ENCODE peak calls at places on chromosomes 7 and 10, in nine cellular contexts. One of them, this sample, is unnamed.

GRCh38 chr10:2494386-2494785 is 573.0 kb upstream of the PFKP start:
- ATAC-seq in activated T-helper 17 cell treated with anti-CD3 and anti-CD28 coated beads, Interleukin-2, amount 50 U/mL, for 72 hours: no peak
- ATAC-seq in upper lobe of right lung: no peak
- ATAC-seq in psoas muscle: no peak
- ATAC-seq in effector memory CD8-positive, alpha-beta T cell: no peak
- ATAC-seq in activated T-cell treated with anti-CD3 and anti-CD28 coated beads, Interleukin-2, amount 50 U/mL, for 72 hours: no peak
- ATAC-seq in foreskin keratinocyte: no peak
- ATAC-seq in SK-N-SH treated with all-trans-retinoic acid at 6 μM for 48 hours: no peak
- ATAC-seq in right cardiac atrium: no peak
- ATAC-seq in this sample: no peak

GRCh38 chr7:92706563-92706962 is 116.4 kb upstream of the FAM133B start:
- ATAC-seq in right cardiac atrium: no peak
- ATAC-seq in activated T-helper 17 cell treated with anti-CD3 and anti-CD28 coated beads, Interleukin-2, amount 50 U/mL, for 72 hours: peak
- ATAC-seq in SK-N-SH treated with all-trans-retinoic acid at 6 μM for 48 hours: no peak
- ATAC-seq in foreskin keratinocyte: no peak
- ATAC-seq in effector memory CD8-positive, alpha-beta T cell: no peak
- ATAC-seq in psoas muscle: no peak
- ATAC-seq in upper lobe of right lung: no peak
- ATAC-seq in activated T-cell treated with anti-CD3 and anti-CD28 coated beads, Interleukin-2, amount 50 U/mL, for 72 hours: peak
- ATAC-seq in this sample: no peak

GRCh38 chr7:153432056-153432455 is 620.1 kb upstream of the DPP6 start:
- ATAC-seq in upper lobe of right lung: no peak
- ATAC-seq in right cardiac atrium: no peak
- ATAC-seq in foreskin keratinocyte: no peak
- ATAC-seq in psoas muscle: no peak
- ATAC-seq in SK-N-SH treated with all-trans-retinoic acid at 6 μM for 48 hours: no peak
- ATAC-seq in activated T-helper 17 cell treated with anti-CD3 and anti-CD28 coated beads, Interleukin-2, amount 50 U/mL, for 72 hours: no peak
- ATAC-seq in activated T-cell treated with anti-CD3 and anti-CD28 coated beads, Interleukin-2, amount 50 U/mL, for 72 hours: no peak
- ATAC-seq in effector memory CD8-positive, alpha-beta T cell: no peak
- ATAC-seq in this sample: no peak

GRCh38 chr7:71272509-71273214 is 140.7 kb downstream of the GALNT17 start:
- ATAC-seq in activated T-cell treated with anti-CD3 and anti-CD28 coated beads, Interleukin-2, amount 50 U/mL, for 72 hours: no peak
- ATAC-seq in foreskin keratinocyte: no peak
- ATAC-seq in right cardiac atrium: no peak
- ATAC-seq in upper lobe of right lung: no peak
- ATAC-seq in activated T-helper 17 cell treated with anti-CD3 and anti-CD28 coated beads, Interleukin-2, amount 50 U/mL, for 72 hours: no peak
- ATAC-seq in SK-N-SH treated with all-trans-retinoic acid at 6 μM for 48 hours: no peak
- ATAC-seq in effector memory CD8-positive, alpha-beta T cell: no peak
- ATAC-seq in psoas muscle: no peak
- ATAC-seq in this sample: no peak

GRCh38 chr10:24513155-24513554 is 210.5 kb downstream of the ARHGAP21 start:
- ATAC-seq in right cardiac atrium: no peak
- ATAC-seq in activated T-helper 17 cell treated with anti-CD3 and anti-CD28 coated beads, Interleukin-2, amount 50 U/mL, for 72 hours: no peak
- ATAC-seq in activated T-cell treated with anti-CD3 and anti-CD28 coated beads, Interleukin-2, amount 50 U/mL, for 72 hours: no peak
- ATAC-seq in upper lobe of right lung: no peak
- ATAC-seq in psoas muscle: no peak
- ATAC-seq in effector memory CD8-positive, alpha-beta T cell: no peak
- ATAC-seq in foreskin keratinocyte: peak
- ATAC-seq in SK-N-SH treated with all-trans-retinoic acid at 6 μM for 48 hours: peak
- ATAC-seq in this sample: no peak

GRCh38 chr7:883029-884021 is 7.0 kb downstream of the GET4 start:
- ATAC-seq in right cardiac atrium: no peak
- ATAC-seq in SK-N-SH treated with all-trans-retinoic acid at 6 μM for 48 hours: no peak
- ATAC-seq in activated T-cell treated with anti-CD3 and anti-CD28 coated beads, Interleukin-2, amount 50 U/mL, for 72 hours: no peak
- ATAC-seq in foreskin keratinocyte: no peak
- ATAC-seq in effector memory CD8-positive, alpha-beta T cell: no peak
- ATAC-seq in psoas muscle: peak
- ATAC-seq in upper lobe of right lung: peak
- ATAC-seq in activated T-helper 17 cell treated with anti-CD3 and anti-CD28 coated beads, Interleukin-2, amount 50 U/mL, for 72 hours: no peak
- ATAC-seq in this sample: no peak

GRCh38 chr7:25642849-25643248 is 414.6 kb upstream of the NPVF start:
- ATAC-seq in psoas muscle: no peak
- ATAC-seq in effector memory CD8-positive, alpha-beta T cell: no peak
- ATAC-seq in activated T-cell treated with anti-CD3 and anti-CD28 coated beads, Interleukin-2, amount 50 U/mL, for 72 hours: no peak
- ATAC-seq in right cardiac atrium: no peak
- ATAC-seq in foreskin keratinocyte: peak
- ATAC-seq in upper lobe of right lung: peak
- ATAC-seq in activated T-helper 17 cell treated with anti-CD3 and anti-CD28 coated beads, Interleukin-2, amount 50 U/mL, for 72 hours: no peak
- ATAC-seq in SK-N-SH treated with all-trans-retinoic acid at 6 μM for 48 hours: no peak
- ATAC-seq in this sample: peak

GRCh38 chr7:65946895-65947294 is 35.1 kb downstream of the GUSB start:
- ATAC-seq in psoas muscle: no peak
- ATAC-seq in SK-N-SH treated with all-trans-retinoic acid at 6 μM for 48 hours: peak
- ATAC-seq in activated T-helper 17 cell treated with anti-CD3 and anti-CD28 coated beads, Interleukin-2, amount 50 U/mL, for 72 hours: no peak
- ATAC-seq in effector memory CD8-positive, alpha-beta T cell: peak
- ATAC-seq in foreskin keratinocyte: peak
- ATAC-seq in right cardiac atrium: no peak
- ATAC-seq in upper lobe of right lung: peak
- ATAC-seq in activated T-cell treated with anti-CD3 and anti-CD28 coated beads, Interleukin-2, amount 50 U/mL, for 72 hours: no peak
- ATAC-seq in this sample: no peak

GRCh38 chr7:119172043-119172442 is 947.5 kb downstream of the ANKRD7 start:
- ATAC-seq in upper lobe of right lung: no peak
- ATAC-seq in foreskin keratinocyte: no peak
- ATAC-seq in psoas muscle: no peak
- ATAC-seq in activated T-helper 17 cell treated with anti-CD3 and anti-CD28 coated beads, Interleukin-2, amount 50 U/mL, for 72 hours: no peak
- ATAC-seq in right cardiac atrium: no peak
- ATAC-seq in effector memory CD8-positive, alpha-beta T cell: no peak
- ATAC-seq in activated T-cell treated with anti-CD3 and anti-CD28 coated beads, Interleukin-2, amount 50 U/mL, for 72 hours: no peak
- ATAC-seq in SK-N-SH treated with all-trans-retinoic acid at 6 μM for 48 hours: no peak
- ATAC-seq in this sample: no peak

GRCh38 chr10:86664370-86665217 is 3.7 kb upstream of the LDB3 start:
- ATAC-seq in upper lobe of right lung: no peak
- ATAC-seq in activated T-cell treated with anti-CD3 and anti-CD28 coated beads, Interleukin-2, amount 50 U/mL, for 72 hours: no peak
- ATAC-seq in effector memory CD8-positive, alpha-beta T cell: no peak
- ATAC-seq in right cardiac atrium: peak
- ATAC-seq in SK-N-SH treated with all-trans-retinoic acid at 6 μM for 48 hours: no peak
- ATAC-seq in foreskin keratinocyte: no peak
- ATAC-seq in psoas muscle: peak
- ATAC-seq in activated T-helper 17 cell treated with anti-CD3 and anti-CD28 coated beads, Interleukin-2, amount 50 U/mL, for 72 hours: no peak
- ATAC-seq in this sample: no peak

GRCh38 chr7:106057204-106057961 is 54.7 kb downstream of the SYPL1 start:
- ATAC-seq in SK-N-SH treated with all-trans-retinoic acid at 6 μM for 48 hours: no peak
- ATAC-seq in activated T-cell treated with anti-CD3 and anti-CD28 coated beads, Interleukin-2, amount 50 U/mL, for 72 hours: peak
- ATAC-seq in psoas muscle: no peak
- ATAC-seq in foreskin keratinocyte: no peak
- ATAC-seq in right cardiac atrium: no peak
- ATAC-seq in activated T-helper 17 cell treated with anti-CD3 and anti-CD28 coated beads, Interleukin-2, amount 50 U/mL, for 72 hours: no peak
- ATAC-seq in upper lobe of right lung: no peak
- ATAC-seq in effector memory CD8-positive, alpha-beta T cell: no peak
- ATAC-seq in this sample: no peak

GRCh38 chr7:131111-132094 is 61.0 kb upstream of the FAM20C start:
- ATAC-seq in foreskin keratinocyte: no peak
- ATAC-seq in upper lobe of right lung: peak
- ATAC-seq in activated T-helper 17 cell treated with anti-CD3 and anti-CD28 coated beads, Interleukin-2, amount 50 U/mL, for 72 hours: no peak
- ATAC-seq in SK-N-SH treated with all-trans-retinoic acid at 6 μM for 48 hours: no peak
- ATAC-seq in right cardiac atrium: peak
- ATAC-seq in effector memory CD8-positive, alpha-beta T cell: no peak
- ATAC-seq in activated T-cell treated with anti-CD3 and anti-CD28 coated beads, Interleukin-2, amount 50 U/mL, for 72 hours: no peak
- ATAC-seq in psoas muscle: peak
- ATAC-seq in this sample: no peak

GRCh38 chr7:39838326-39838725 is 111.7 kb upstream of the CDK13 start:
- ATAC-seq in upper lobe of right lung: peak
- ATAC-seq in foreskin keratinocyte: peak
- ATAC-seq in psoas muscle: no peak
- ATAC-seq in right cardiac atrium: no peak
- ATAC-seq in activated T-helper 17 cell treated with anti-CD3 and anti-CD28 coated beads, Interleukin-2, amount 50 U/mL, for 72 hours: no peak
- ATAC-seq in SK-N-SH treated with all-trans-retinoic acid at 6 μM for 48 hours: no peak
- ATAC-seq in effector memory CD8-positive, alpha-beta T cell: no peak
- ATAC-seq in activated T-cell treated with anti-CD3 and anti-CD28 coated beads, Interleukin-2, amount 50 U/mL, for 72 hours: no peak
- ATAC-seq in this sample: no peak

GRCh38 chr10:98223874-98224273 is 44.1 kb downstream of the LOXL4 start:
- ATAC-seq in right cardiac atrium: no peak
- ATAC-seq in foreskin keratinocyte: no peak
- ATAC-seq in psoas muscle: no peak
- ATAC-seq in activated T-cell treated with anti-CD3 and anti-CD28 coated beads, Interleukin-2, amount 50 U/mL, for 72 hours: no peak
- ATAC-seq in effector memory CD8-positive, alpha-beta T cell: no peak
- ATAC-seq in activated T-helper 17 cell treated with anti-CD3 and anti-CD28 coated beads, Interleukin-2, amount 50 U/mL, for 72 hours: no peak
- ATAC-seq in upper lobe of right lung: peak
- ATAC-seq in SK-N-SH treated with all-trans-retinoic acid at 6 μM for 48 hours: no peak
- ATAC-seq in this sample: no peak

GRCh38 chr7:142873281-142873784 is 12.2 kb downstream of the TRPV6 start:
- ATAC-seq in foreskin keratinocyte: peak
- ATAC-seq in effector memory CD8-positive, alpha-beta T cell: peak
- ATAC-seq in psoas muscle: no peak
- ATAC-seq in right cardiac atrium: no peak
- ATAC-seq in activated T-helper 17 cell treated with anti-CD3 and anti-CD28 coated beads, Interleukin-2, amount 50 U/mL, for 72 hours: peak
- ATAC-seq in upper lobe of right lung: peak
- ATAC-seq in SK-N-SH treated with all-trans-retinoic acid at 6 μM for 48 hours: peak
- ATAC-seq in activated T-cell treated with anti-CD3 and anti-CD28 coated beads, Interleukin-2, amount 50 U/mL, for 72 hours: peak
- ATAC-seq in this sample: peak

GRCh38 chr10:86693289-86693688 is 25.0 kb downstream of the LDB3 start:
- ATAC-seq in activated T-cell treated with anti-CD3 and anti-CD28 coated beads, Interleukin-2, amount 50 U/mL, for 72 hours: no peak
- ATAC-seq in foreskin keratinocyte: peak
- ATAC-seq in activated T-helper 17 cell treated with anti-CD3 and anti-CD28 coated beads, Interleukin-2, amount 50 U/mL, for 72 hours: no peak
- ATAC-seq in SK-N-SH treated with all-trans-retinoic acid at 6 μM for 48 hours: no peak
- ATAC-seq in upper lobe of right lung: no peak
- ATAC-seq in effector memory CD8-positive, alpha-beta T cell: no peak
- ATAC-seq in psoas muscle: no peak
- ATAC-seq in right cardiac atrium: no peak
- ATAC-seq in this sample: no peak

GRCh38 chr10:126242352-126243260 is 145.7 kb downstream of the ADAM12 start:
- ATAC-seq in foreskin keratinocyte: peak
- ATAC-seq in right cardiac atrium: peak
- ATAC-seq in SK-N-SH treated with all-trans-retinoic acid at 6 μM for 48 hours: peak
- ATAC-seq in upper lobe of right lung: peak
- ATAC-seq in activated T-cell treated with anti-CD3 and anti-CD28 coated beads, Interleukin-2, amount 50 U/mL, for 72 hours: no peak
- ATAC-seq in effector memory CD8-positive, alpha-beta T cell: no peak
- ATAC-seq in psoas muscle: peak
- ATAC-seq in activated T-helper 17 cell treated with anti-CD3 and anti-CD28 coated beads, Interleukin-2, amount 50 U/mL, for 72 hours: no peak
- ATAC-seq in this sample: peak

GRCh38 chr10:61472090-61472674 is 19.0 kb upstream of the TMEM26 start:
- ATAC-seq in activated T-helper 17 cell treated with anti-CD3 and anti-CD28 coated beads, Interleukin-2, amount 50 U/mL, for 72 hours: no peak
- ATAC-seq in activated T-cell treated with anti-CD3 and anti-CD28 coated beads, Interleukin-2, amount 50 U/mL, for 72 hours: no peak
- ATAC-seq in SK-N-SH treated with all-trans-retinoic acid at 6 μM for 48 hours: no peak
- ATAC-seq in right cardiac atrium: no peak
- ATAC-seq in upper lobe of right lung: peak
- ATAC-seq in psoas muscle: no peak
- ATAC-seq in effector memory CD8-positive, alpha-beta T cell: no peak
- ATAC-seq in foreskin keratinocyte: no peak
- ATAC-seq in this sample: no peak

GRCh38 chr10:124285587-124286527 is 132.9 kb downstream of the OAT start:
- ATAC-seq in psoas muscle: no peak
- ATAC-seq in activated T-cell treated with anti-CD3 and anti-CD28 coated beads, Interleukin-2, amount 50 U/mL, for 72 hours: peak
- ATAC-seq in foreskin keratinocyte: no peak
- ATAC-seq in upper lobe of right lung: peak
- ATAC-seq in activated T-helper 17 cell treated with anti-CD3 and anti-CD28 coated beads, Interleukin-2, amount 50 U/mL, for 72 hours: peak
- ATAC-seq in right cardiac atrium: no peak
- ATAC-seq in SK-N-SH treated with all-trans-retinoic acid at 6 μM for 48 hours: no peak
- ATAC-seq in effector memory CD8-positive, alpha-beta T cell: no peak
- ATAC-seq in this sample: no peak

GRCh38 chr10:118562877-118563276 is 32.6 kb downstream of the PRLHR start:
- ATAC-seq in activated T-cell treated with anti-CD3 and anti-CD28 coated beads, Interleukin-2, amount 50 U/mL, for 72 hours: no peak
- ATAC-seq in foreskin keratinocyte: no peak
- ATAC-seq in activated T-helper 17 cell treated with anti-CD3 and anti-CD28 coated beads, Interleukin-2, amount 50 U/mL, for 72 hours: no peak
- ATAC-seq in psoas muscle: no peak
- ATAC-seq in effector memory CD8-positive, alpha-beta T cell: no peak
- ATAC-seq in SK-N-SH treated with all-trans-retinoic acid at 6 μM for 48 hours: no peak
- ATAC-seq in right cardiac atrium: no peak
- ATAC-seq in upper lobe of right lung: no peak
- ATAC-seq in this sample: no peak

GRCh38 chr10:11237571-11237970 is 219.9 kb downstream of the CELF2 start:
- ATAC-seq in activated T-helper 17 cell treated with anti-CD3 and anti-CD28 coated beads, Interleukin-2, amount 50 U/mL, for 72 hours: peak
- ATAC-seq in effector memory CD8-positive, alpha-beta T cell: peak
- ATAC-seq in psoas muscle: no peak
- ATAC-seq in SK-N-SH treated with all-trans-retinoic acid at 6 μM for 48 hours: no peak
- ATAC-seq in activated T-cell treated with anti-CD3 and anti-CD28 coated beads, Interleukin-2, amount 50 U/mL, for 72 hours: peak
- ATAC-seq in upper lobe of right lung: no peak
- ATAC-seq in foreskin keratinocyte: no peak
- ATAC-seq in right cardiac atrium: no peak
- ATAC-seq in this sample: no peak

GRCh38 chr10:105139363-105139762 is 498.3 kb downstream of the SORCS3 start:
- ATAC-seq in upper lobe of right lung: no peak
- ATAC-seq in effector memory CD8-positive, alpha-beta T cell: no peak
- ATAC-seq in psoas muscle: no peak
- ATAC-seq in right cardiac atrium: no peak
- ATAC-seq in foreskin keratinocyte: no peak
- ATAC-seq in activated T-cell treated with anti-CD3 and anti-CD28 coated beads, Interleukin-2, amount 50 U/mL, for 72 hours: no peak
- ATAC-seq in activated T-helper 17 cell treated with anti-CD3 and anti-CD28 coated beads, Interleukin-2, amount 50 U/mL, for 72 hours: no peak
- ATAC-seq in SK-N-SH treated with all-trans-retinoic acid at 6 μM for 48 hours: no peak
- ATAC-seq in this sample: no peak

GRCh38 chr7:82050792-82051191 is 280.9 kb upstream of the HGF start:
- ATAC-seq in foreskin keratinocyte: peak
- ATAC-seq in SK-N-SH treated with all-trans-retinoic acid at 6 μM for 48 hours: peak
- ATAC-seq in right cardiac atrium: peak
- ATAC-seq in activated T-helper 17 cell treated with anti-CD3 and anti-CD28 coated beads, Interleukin-2, amount 50 U/mL, for 72 hours: no peak
- ATAC-seq in upper lobe of right lung: no peak
- ATAC-seq in activated T-cell treated with anti-CD3 and anti-CD28 coated beads, Interleukin-2, amount 50 U/mL, for 72 hours: no peak
- ATAC-seq in effector memory CD8-positive, alpha-beta T cell: no peak
- ATAC-seq in psoas muscle: peak
- ATAC-seq in this sample: no peak

GRCh38 chr7:134905375-134905774 is 80.9 kb upstream of the AGBL3 start:
- ATAC-seq in psoas muscle: peak
- ATAC-seq in right cardiac atrium: peak
- ATAC-seq in activated T-cell treated with anti-CD3 and anti-CD28 coated beads, Interleukin-2, amount 50 U/mL, for 72 hours: no peak
- ATAC-seq in upper lobe of right lung: peak
- ATAC-seq in foreskin keratinocyte: peak
- ATAC-seq in effector memory CD8-positive, alpha-beta T cell: no peak
- ATAC-seq in activated T-helper 17 cell treated with anti-CD3 and anti-CD28 coated beads, Interleukin-2, amount 50 U/mL, for 72 hours: no peak
- ATAC-seq in SK-N-SH treated with all-trans-retinoic acid at 6 μM for 48 hours: peak
- ATAC-seq in this sample: peak

GRCh38 chr10:103824281-103824680 is 31.1 kb downstream of the SH3PXD2A start:
- ATAC-seq in effector memory CD8-positive, alpha-beta T cell: no peak
- ATAC-seq in foreskin keratinocyte: peak
- ATAC-seq in SK-N-SH treated with all-trans-retinoic acid at 6 μM for 48 hours: no peak
- ATAC-seq in right cardiac atrium: no peak
- ATAC-seq in activated T-cell treated with anti-CD3 and anti-CD28 coated beads, Interleukin-2, amount 50 U/mL, for 72 hours: no peak
- ATAC-seq in activated T-helper 17 cell treated with anti-CD3 and anti-CD28 coated beads, Interleukin-2, amount 50 U/mL, for 72 hours: no peak
- ATAC-seq in upper lobe of right lung: peak
- ATAC-seq in psoas muscle: no peak
- ATAC-seq in this sample: no peak

GRCh38 chr10:86363184-86363832 is 3.3 kb downstream of the GRID1 start:
- ATAC-seq in psoas muscle: peak
- ATAC-seq in activated T-cell treated with anti-CD3 and anti-CD28 coated beads, Interleukin-2, amount 50 U/mL, for 72 hours: peak
- ATAC-seq in upper lobe of right lung: peak
- ATAC-seq in foreskin keratinocyte: peak
- ATAC-seq in right cardiac atrium: peak
- ATAC-seq in SK-N-SH treated with all-trans-retinoic acid at 6 μM for 48 hours: no peak
- ATAC-seq in activated T-helper 17 cell treated with anti-CD3 and anti-CD28 coated beads, Interleukin-2, amount 50 U/mL, for 72 hours: peak
- ATAC-seq in effector memory CD8-positive, alpha-beta T cell: no peak
- ATAC-seq in this sample: peak

GRCh38 chr10:53025172-53025651 is 252.6 kb upstream of the MBL2 start:
- ATAC-seq in effector memory CD8-positive, alpha-beta T cell: no peak
- ATAC-seq in right cardiac atrium: no peak
- ATAC-seq in psoas muscle: no peak
- ATAC-seq in activated T-helper 17 cell treated with anti-CD3 and anti-CD28 coated beads, Interleukin-2, amount 50 U/mL, for 72 hours: no peak
- ATAC-seq in activated T-cell treated with anti-CD3 and anti-CD28 coated beads, Interleukin-2, amount 50 U/mL, for 72 hours: no peak
- ATAC-seq in foreskin keratinocyte: peak
- ATAC-seq in upper lobe of right lung: no peak
- ATAC-seq in SK-N-SH treated with all-trans-retinoic acid at 6 μM for 48 hours: peak
- ATAC-seq in this sample: no peak

GRCh38 chr7:29229056-29229455 is 34.5 kb downstream of the CHN2 start:
- ATAC-seq in upper lobe of right lung: no peak
- ATAC-seq in SK-N-SH treated with all-trans-retinoic acid at 6 μM for 48 hours: no peak
- ATAC-seq in activated T-cell treated with anti-CD3 and anti-CD28 coated beads, Interleukin-2, amount 50 U/mL, for 72 hours: no peak
- ATAC-seq in activated T-helper 17 cell treated with anti-CD3 and anti-CD28 coated beads, Interleukin-2, amount 50 U/mL, for 72 hours: no peak
- ATAC-seq in foreskin keratinocyte: no peak
- ATAC-seq in right cardiac atrium: no peak
- ATAC-seq in effector memory CD8-positive, alpha-beta T cell: no peak
- ATAC-seq in psoas muscle: no peak
- ATAC-seq in this sample: no peak

This sample was measured in esophagus mucosa.